ENCODE peak calls at places on chromosomes 5 and 9, in five cellular contexts. M is AG04450; E is CD4-positive, alpha-beta T cell; R is IMR-90; W is tibial nerve. B is an unnamed sample.

GRCh38 chr5:40678021-40678939 is 1.4 kb upstream of the PTGER4 start:
- DNase-seq in M (no peak), E (no peak), R (no peak), W (no peak), B (no peak)

GRCh38 chr9:137106662-137107292 is 7.8 kb downstream of the DPP7 start:
- DNase-seq in M (no peak), E (no peak), R (no peak), W (no peak), B (no peak)

GRCh38 chr5:159833088-159833487 is 83.2 kb upstream of the ADRA1B start:
- DNase-seq in M (no peak), E (no peak), R (no peak), W (no peak), B (no peak)

GRCh38 chr9:5455181-5455580 is 4.8 kb downstream of the CD274 start:
- DNase-seq in M (no peak), E (no peak), R (peak), W (no peak), B (no peak)

GRCh38 chr9:130118841-130119520 is 53.2 kb upstream of the NCS1 start:
- DNase-seq in M (no peak), E (no peak), R (peak), W (no peak), B (no peak)

GRCh38 chr9:134321571-134321930 is 4.7 kb upstream of the RXRA start:
- DNase-seq in M (no peak), E (no peak), R (no peak), W (no peak), B (no peak)

GRCh38 chr9:38227061-38227540 is 158.1 kb upstream of the SHB start:
- DNase-seq in M (peak), E (peak), R (peak), W (no peak), B (no peak)

GRCh38 chr5:122942164-122942914 is 94.2 kb downstream of the PPIC start:
- DNase-seq in M (no peak), E (no peak), R (peak), W (no peak), B (no peak)

GRCh38 chr9:92747459-92748232 is 17.0 kb downstream of the BICD2 start:
- DNase-seq in M (no peak), E (no peak), R (peak), W (no peak), B (no peak)

GRCh38 chr9:34479316-34479865 is 20.8 kb downstream of the DNAI1 start:
- DNase-seq in M (no peak), E (no peak), R (no peak), W (no peak), B (no peak)

GRCh38 chr9:5392285-5392684 is 45.4 kb downstream of the PLGRKT start:
- DNase-seq in M (no peak), E (no peak), R (peak), W (no peak), B (no peak)

GRCh38 chr5:56941981-56942380 is 9.9 kb downstream of the MIER3 start:
- DNase-seq in M (peak), E (no peak), R (peak), W (no peak), B (no peak)

GRCh38 chr9:73118898-73119554 is 32.6 kb upstream of the ANXA1 start:
- DNase-seq in M (no peak), E (no peak), R (peak), W (no peak), B (no peak)

GRCh38 chr5:132595624-132596023 is 38.8 kb downstream of the RAD50 start:
- DNase-seq in M (no peak), E (no peak), R (no peak), W (no peak), B (no peak)

GRCh38 chr9:77290373-77290772 is 113.0 kb downstream of the VPS13A start:
- DNase-seq in M (no peak), E (no peak), R (no peak), W (no peak), B (no peak)

GRCh38 chr9:77293949-77294348 is 116.6 kb downstream of the VPS13A start:
- DNase-seq in M (no peak), E (no peak), R (no peak), W (no peak), B (no peak)

DNA sequence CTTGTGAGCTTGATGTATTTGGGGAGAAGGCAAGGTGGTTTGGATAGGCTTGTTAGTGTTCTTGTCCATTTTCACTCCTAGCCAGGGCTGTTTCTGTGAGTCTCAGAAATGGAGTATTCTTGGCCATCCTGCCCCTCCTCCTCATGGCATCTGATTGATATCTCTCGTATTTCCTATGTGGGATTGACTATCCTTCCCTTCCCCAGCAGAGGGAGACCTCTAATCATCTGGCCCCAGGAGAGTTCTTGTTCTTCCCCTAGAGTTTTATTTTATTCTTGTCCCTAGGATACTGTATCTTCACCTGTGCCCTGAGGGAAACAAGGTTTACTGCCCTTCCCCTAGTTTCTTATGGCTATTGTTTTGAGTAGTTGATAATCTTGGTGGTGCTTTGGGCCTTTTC is 114.4 kb downstream of the VPS13A start:
- DNase-seq in M (no peak), E (no peak), R (peak), W (no peak), B (no peak)
- TF ChIP-seq CTCF in M (peak), E (no peak), R (peak), W (no peak), B (peak)

GRCh38 chr5:168042284-168043080 is 249.0 kb upstream of the WWC1 start:
- DNase-seq in M (no peak), E (no peak), R (no peak), W (peak), B (no peak)

GRCh38 chr5:168047043-168047668 is 244.3 kb upstream of the WWC1 start:
- DNase-seq in M (no peak), E (no peak), R (peak), W (no peak), B (peak)

GRCh38 chr5:168039485-168040005 is 251.9 kb upstream of the WWC1 start:
- DNase-seq in M (no peak), E (no peak), R (no peak), W (no peak), B (no peak)

GRCh38 chr5:168046163-168046562 is 245.3 kb upstream of the WWC1 start:
- DNase-seq in M (no peak), E (no peak), R (no peak), W (no peak), B (no peak)

DNA sequence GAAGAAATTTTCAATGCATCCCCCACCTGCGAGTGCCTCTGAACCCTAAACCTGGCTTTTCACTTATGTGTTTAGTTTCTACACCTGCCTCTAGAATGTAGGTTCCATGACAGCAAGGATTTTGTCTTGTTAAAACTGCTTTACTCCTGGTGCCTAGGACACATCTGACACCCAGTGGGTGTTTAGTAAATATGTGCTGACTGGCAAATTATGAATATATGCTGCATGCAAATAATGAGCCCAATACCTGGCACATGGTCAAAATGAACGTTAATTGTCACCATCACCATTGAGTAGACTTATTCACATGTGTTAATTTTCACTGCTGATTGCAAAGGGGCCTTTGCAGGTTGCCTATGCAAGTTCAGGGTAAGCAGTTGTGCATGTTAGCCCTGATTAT is 249.9 kb upstream of the WWC1 start:
- DNase-seq in M (no peak), E (no peak), R (no peak), W (no peak), B (no peak)
- TF ChIP-seq CTCF in M (no peak), E (no peak), R (no peak), W (no peak), B (no peak)

GRCh38 chr5:78360674-78361225 is 333 bp downstream of the SCAMP1 start:
- DNase-seq in M (no peak), E (peak), R (no peak), W (no peak), B (peak)

GRCh38 chr5:78364005-78364404 is 3.6 kb downstream of the SCAMP1 start:
- DNase-seq in M (no peak), E (no peak), R (no peak), W (no peak), B (no peak)

GRCh38 chr5:78362220-78362619 is 1.8 kb downstream of the SCAMP1 start:
- DNase-seq in M (no peak), E (no peak), R (no peak), W (no peak), B (no peak)

GRCh38 chr5:78361226-78361993 is 993 bp downstream of the SCAMP1 start:
- DNase-seq in M (no peak), E (no peak), R (peak), W (peak), B (peak)

GRCh38 chr5:78359831-78360673 is at the start of gene SCAMP1:
- DNase-seq in M (peak), E (peak), R (peak), W (peak), B (peak)
- TF ChIP-seq CTCF in M (peak), E (peak), R (peak), W (peak), B (peak)

DNA sequence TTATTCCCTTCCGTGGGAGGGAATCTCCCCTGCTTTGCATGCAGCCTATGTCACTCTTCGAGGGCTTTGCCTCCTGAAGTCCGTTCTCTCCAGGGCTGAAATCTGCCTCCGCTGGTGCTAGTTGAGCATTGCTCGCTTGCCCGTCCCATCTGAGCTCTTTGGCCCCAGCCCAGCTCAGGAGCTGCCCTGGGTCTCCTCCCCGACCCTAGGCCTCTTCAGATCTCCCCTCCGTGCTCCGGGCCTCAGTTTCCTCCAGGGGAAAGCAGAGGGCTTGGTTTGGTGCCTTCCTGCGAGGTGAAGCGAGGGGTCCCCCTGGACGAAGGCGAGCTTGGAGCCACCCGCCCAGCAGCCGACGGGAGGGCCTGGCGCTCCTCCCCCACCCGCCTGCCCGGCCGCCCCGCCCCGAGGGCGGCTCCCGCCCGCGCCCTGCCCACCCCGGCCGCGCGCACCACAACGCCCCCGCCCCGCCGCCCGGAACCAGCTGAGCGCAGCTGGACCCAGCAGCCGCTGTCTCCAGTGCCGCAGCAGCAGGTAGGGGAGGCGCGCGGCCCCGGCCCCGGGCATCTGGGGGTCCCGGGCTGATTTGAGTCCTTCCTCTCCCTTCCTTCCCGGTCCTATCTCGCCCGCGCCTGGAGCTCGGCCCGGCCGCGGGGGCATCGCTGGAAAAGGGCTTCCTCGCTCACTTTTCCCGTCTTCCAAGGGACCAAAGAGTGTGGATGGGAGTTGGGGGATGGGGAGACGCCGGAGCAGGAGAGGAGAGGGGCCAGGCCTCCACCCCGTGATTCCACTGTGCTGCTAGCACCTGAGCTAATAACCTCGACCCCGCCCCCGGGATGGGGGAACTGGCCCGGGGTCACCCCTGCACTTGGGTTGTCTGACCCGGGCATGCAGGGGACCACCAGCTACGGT is at the start of gene GSN:
- DNase-seq in M (no peak), E (peak), R (peak), W (peak), B (peak)
- TF ChIP-seq CTCF in M (peak), E (no peak), R (no peak), W (peak), B (no peak)

DNA sequence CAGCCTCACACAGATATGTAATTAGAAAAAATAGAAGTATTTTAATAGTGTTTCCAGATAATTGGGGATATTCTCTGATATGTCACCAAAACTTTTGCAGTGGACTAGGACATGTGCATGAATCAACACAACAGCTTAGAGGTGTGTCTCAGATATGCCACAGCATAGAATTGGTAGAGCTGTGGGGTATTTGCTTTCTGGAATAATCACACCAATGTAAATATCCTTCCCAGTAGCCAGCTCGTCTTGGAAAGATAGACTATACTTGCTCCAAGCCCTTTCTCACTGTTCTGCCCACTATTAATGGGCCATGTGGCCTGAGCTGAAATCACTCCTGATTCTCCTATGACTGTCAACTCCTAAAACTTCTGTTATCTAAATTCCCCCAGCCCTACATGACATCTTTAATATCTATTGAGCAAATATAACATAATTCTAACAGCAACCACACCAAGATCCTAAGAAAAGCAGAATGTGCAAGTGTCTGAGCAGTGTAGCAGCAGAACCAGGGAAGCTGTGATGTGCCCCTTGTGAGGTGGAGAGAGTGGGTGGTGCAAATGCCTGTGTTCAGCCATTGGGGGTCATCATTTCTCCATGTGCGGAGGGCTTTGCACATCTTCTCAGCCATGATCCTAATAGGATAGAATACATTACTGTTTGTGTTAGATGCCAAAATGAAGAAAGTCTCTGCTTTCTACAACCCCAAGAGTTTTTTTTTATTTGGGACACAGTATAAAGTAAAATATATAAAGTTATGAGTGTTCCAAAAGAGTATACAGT is 65.0 kb downstream of the MELK start:
- DNase-seq in M (no peak), E (no peak), R (no peak), W (no peak), B (no peak)
- TF ChIP-seq CTCF in M (no peak), E (no peak), R (no peak), W (no peak), B (no peak)

GRCh38 chr5:143008809-143009521 is 238.8 kb downstream of the ARHGAP26 start:
- DNase-seq in M (peak), E (peak), R (peak), W (peak), B (no peak)
- TF ChIP-seq CTCF in M (no peak), E (no peak), R (peak), W (no peak), B (no peak)

GRCh38 chr5:54309237-54309636 is 1.1 kb downstream of the ARL15 start:
- DNase-seq in M (no peak), E (no peak), R (peak), W (no peak), B (no peak)

GRCh38 chr5:54309751-54310432 is 481 bp downstream of the ARL15 start:
- DNase-seq in M (no peak), E (no peak), R (peak), W (peak), B (peak)

GRCh38 chr5:54311178-54311811 is 922 bp upstream of the ARL15 start:
- DNase-seq in M (no peak), E (no peak), R (peak), W (no peak), B (no peak)

GRCh38 chr5:54312499-54312898 is 2.1 kb upstream of the ARL15 start:
- DNase-seq in M (no peak), E (no peak), R (no peak), W (no peak), B (no peak)

DNA sequence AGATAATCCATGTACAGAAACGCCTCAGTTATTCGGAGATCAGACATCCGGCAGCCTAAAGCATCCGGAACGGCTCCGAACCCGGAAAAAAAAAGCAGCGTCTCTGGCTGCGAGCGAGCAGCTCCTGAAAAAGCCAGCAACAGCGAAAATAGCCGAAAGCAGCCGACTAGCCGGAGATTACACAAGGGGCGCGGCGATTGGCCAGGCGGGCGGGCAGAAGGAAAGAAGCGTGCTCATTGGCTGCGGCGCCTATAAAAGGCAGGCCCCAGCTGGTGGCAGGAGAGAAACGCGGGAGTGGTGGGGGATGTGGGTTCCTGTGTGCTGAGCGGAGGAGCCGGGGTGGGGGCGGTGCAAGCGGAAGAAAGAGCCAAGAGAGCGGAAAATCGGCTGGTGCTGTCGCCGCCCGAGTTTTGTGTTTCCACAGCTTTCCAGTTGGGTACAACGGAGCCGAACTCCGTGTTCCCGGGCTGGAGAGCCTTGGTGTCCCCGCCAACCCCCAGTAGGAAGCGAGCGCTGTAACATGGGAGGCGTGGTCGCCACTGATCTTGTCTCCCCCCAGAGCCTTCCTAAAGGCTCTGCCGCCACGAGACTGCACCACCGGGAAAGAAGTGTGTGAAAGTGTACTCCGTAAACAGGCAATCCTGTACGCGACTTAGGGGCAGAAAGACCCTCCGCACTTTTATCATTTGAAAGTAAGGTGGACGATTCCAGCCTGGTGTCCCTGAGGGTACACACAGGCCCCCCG is at the start of gene ARL15:
- DNase-seq in M (peak), E (peak), R (peak), W (peak), B (peak)
- TF ChIP-seq CTCF in M (no peak), E (no peak), R (no peak), W (no peak), B (no peak)

DNA sequence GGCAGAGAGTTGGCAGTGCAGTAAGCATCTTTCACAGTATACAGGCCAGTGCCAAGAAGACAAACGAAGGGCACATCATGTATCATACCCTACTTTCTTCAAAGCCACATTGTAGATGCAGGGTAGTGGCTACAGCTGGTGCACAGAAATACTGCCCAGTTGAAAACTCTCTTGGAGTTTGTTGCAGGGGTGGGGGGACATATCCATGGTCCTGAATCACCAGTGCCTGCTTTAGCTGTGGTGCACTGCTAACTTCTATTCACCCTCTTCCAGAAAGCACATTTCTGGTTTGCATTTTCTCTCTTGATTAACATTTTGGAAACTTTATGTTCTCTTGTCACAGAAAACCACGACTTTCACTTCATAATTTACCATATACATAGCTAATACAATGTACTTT is 196.6 kb downstream of the PAPPA start:
- DNase-seq in M (no peak), E (no peak), R (no peak), W (no peak), B (no peak)
- TF ChIP-seq CTCF in M (no peak), E (no peak), R (no peak), W (no peak), B (no peak)

GRCh38 chr9:97801180-97801579 is 51.8 kb upstream of the FOXE1 start:
- DNase-seq in M (no peak), E (no peak), R (no peak), W (no peak), B (no peak)

GRCh38 chr9:97806721-97807120 is 46.3 kb upstream of the FOXE1 start:
- DNase-seq in M (no peak), E (no peak), R (no peak), W (no peak), B (no peak)

GRCh38 chr9:97802276-97802675 is 50.8 kb upstream of the FOXE1 start:
- DNase-seq in M (no peak), E (no peak), R (peak), W (no peak), B (no peak)

GRCh38 chr9:97804059-97804365 is 49.0 kb upstream of the FOXE1 start:
- DNase-seq in M (no peak), E (no peak), R (no peak), W (no peak), B (no peak)

GRCh38 chr9:97803167-97804058 is 49.6 kb upstream of the FOXE1 start:
- DNase-seq in M (no peak), E (peak), R (peak), W (peak), B (peak)
- TF ChIP-seq CTCF in M (no peak), E (no peak), R (no peak), W (no peak), B (peak)